ENCODE peak calls at places on chromosomes 2 and 18, in five cellular contexts. P is hepatocyte; U is thoracic aorta; D is HepG2; J is naive thymus-derived CD4-positive, alpha-beta T cell. X is an unnamed sample. For H3K9me3, the result is how much of the 10 kb centered on the place peaks cover.

GRCh38 chr2:105104208-105104731 is 66.4 kb downstream of the MRPS9 start:
- DNase-seq in P (no peak), D (no peak), U (no peak), J (no peak), X (no peak)

GRCh38 chr2:82344670-82345069 is 2040.1 kb upstream of the LRRTM1 start:
- DNase-seq in P (peak), J (no peak), U (no peak), D (peak), X (no peak)

GRCh38 chr18:24799176-24799575 is 338.7 kb downstream of the HRH4 start:
- DNase-seq in P (no peak), J (no peak), U (no peak), D (no peak), X (no peak)

GRCh38 chr2:26555246-26556133 is 77.6 kb upstream of the OTOF start:
- DNase-seq in P (no peak), J (no peak), D (peak), U (no peak), X (no peak)

GRCh38 chr2:187529977-187530721 is 24.1 kb downstream of the TFPI start:
- DNase-seq in J (no peak), P (no peak), D (peak), U (no peak), X (no peak)

GRCh38 chr18:76610933-76611749 is 116.1 kb upstream of the ZNF516 start:
- DNase-seq in U (no peak), P (peak), D (no peak), J (no peak), X (no peak)

GRCh38 chr18:36708366-36708765 is 120.4 kb downstream of the TPGS2 start:
- DNase-seq in P (no peak), D (no peak), U (no peak), J (no peak), X (no peak)

GRCh38 chr2:160358051-160358450 is 135.6 kb downstream of the RBMS1 start:
- DNase-seq in J (no peak), D (no peak), U (no peak), P (no peak), X (no peak)

GRCh38 chr18:36312806-36313395 is 15.4 kb downstream of the FHOD3 start:
- DNase-seq in P (no peak), J (no peak), U (no peak), D (no peak), X (no peak)

GRCh38 chr18:36629836-36630235 is 199.0 kb downstream of the TPGS2 start:
- DNase-seq in U (no peak), P (no peak), D (no peak), J (no peak), X (no peak)

GRCh38 chr18:54284967-54285785 is 15.9 kb downstream of the POLI start:
- DNase-seq in D (no peak), P (no peak), U (no peak), J (no peak), X (no peak)

GRCh38 chr2:46886268-46887027 is 29.2 kb downstream of the MCFD2 start:
- DNase-seq in D (no peak), J (no peak), U (no peak), P (no peak), X (no peak)

GRCh38 chr2:145287686-145288085 is 767.8 kb upstream of the ZEB2 start:
- DNase-seq in U (no peak), P (no peak), J (no peak), D (no peak), X (no peak)

GRCh38 chr2:184272040-184272439 is 326.3 kb upstream of the ZNF804A start:
- DNase-seq in J (no peak), P (no peak), U (no peak), D (no peak), X (no peak)

GRCh38 chr2:142112648-142113278 is 18.1 kb downstream of the LRP1B start:
- DNase-seq in P (no peak), J (no peak), U (no peak), D (no peak), X (no peak)

GRCh38 chr2:146874260-146874658 is 970.6 kb upstream of the ACVR2A start:
- DNase-seq in J (no peak), U (no peak), P (no peak), D (no peak), X (no peak)

GRCh38 chr2:63842149-63843061 is 709 bp downstream of the UGP2 start:
- DNase-seq in J (no peak), P (peak), D (peak), U (no peak), X (no peak)

GRCh38 chr2:96265840-96266569 is at the start of the genes CIAO1 and TMEM127:
- DNase-seq in U (peak), D (peak), J (peak), P (peak), X (peak)

GRCh38 chr2:25215948-25216679 is 47.7 kb upstream of the POMC start:
- DNase-seq in P (peak), J (peak), U (no peak), D (no peak), X (peak)

GRCh38 chr18:11899063-11899462 is 9.1 kb downstream of the MPPE1 start:
- DNase-seq in U (no peak), P (no peak), J (no peak), D (no peak), X (no peak)

GRCh38 chr18:35443434-35443833 is 54.3 kb downstream of the INO80C start:
- DNase-seq in D (no peak), U (no peak), P (no peak), J (no peak), X (no peak)

GRCh38 chr2:227582369-227582768 is 16.3 kb upstream of the SCYGR2 start:
- DNase-seq in U (no peak), P (no peak), D (no peak), J (no peak), X (no peak)

GRCh38 chr2:231627384-231628156 is 34.9 kb downstream of the TEX44 start:
- DNase-seq in D (no peak), J (no peak), P (no peak), U (no peak), X (no peak)

GRCh38 chr2:101152195-101153076 is 1.3 kb upstream of the TBC1D8 start:
- DNase-seq in D (peak), P (peak), U (no peak), J (no peak), X (no peak)

GRCh38 chr18:77250926-77251729 is 1.5 kb downstream of the GALR1 start:
- DNase-seq in D (no peak), U (no peak), P (no peak), J (no peak), X (no peak)

GRCh38 chr2:105394951-105395611 is 3.8 kb downstream of the FHL2 start:
- DNase-seq in D (peak), J (no peak), P (no peak), U (no peak), X (no peak)

GRCh38 chr2:157784169-157784822 is 91.8 kb downstream of the ACVR1 start:
- DNase-seq in J (peak), U (peak), D (no peak), P (peak), X (no peak)

GRCh38 chr2:185955050-185955449 is 216.4 kb downstream of the FSIP2 start:
- DNase-seq in U (no peak), J (no peak), P (no peak), D (no peak), X (no peak)

GRCh38 chr2:239862613-239863012 is 162.5 kb downstream of the NDUFA10 start:
- DNase-seq in P (no peak), U (no peak), J (no peak), D (no peak), X (no peak)

GRCh38 chr2:1974391-1974790 is 230.1 kb upstream of the PXDN start:
- DNase-seq in P (no peak), U (no peak), J (no peak), D (no peak), X (no peak)

GRCh38 chr2:173218331-173219056 is 136.2 kb upstream of the CDCA7 start:
- DNase-seq in U (no peak), J (no peak), P (no peak), D (peak), X (no peak)

GRCh38 chr2:109380502-109381326 is 233.1 kb downstream of the SEPTIN10 start:
- DNase-seq in D (no peak), P (no peak), U (no peak), J (no peak), X (no peak)

GRCh38 chr2:174779361-174779928 is 15.2 kb upstream of the CHRNA1 start:
- DNase-seq in D (no peak), U (no peak), J (no peak), P (no peak), X (no peak)

GRCh38 chr2:117257369-117257768 is 557.1 kb upstream of the DDX18 start:
- DNase-seq in J (no peak), D (no peak), U (no peak), P (no peak), X (no peak)

GRCh38 chr2:179410552-179411356 is 146.1 kb upstream of the SESTD1 start:
- DNase-seq in P (peak), U (no peak), J (no peak), D (peak), X (no peak)

GRCh38 chr2:96693286-96694200 is 46.3 kb downstream of the LMAN2L start:
- DNase-seq in P (no peak), U (no peak), J (no peak), D (no peak), X (no peak)

GRCh38 chr2:149080964-149081363 is 42.5 kb downstream of the LYPD6B start:
- DNase-seq in U (no peak), D (no peak), J (no peak), P (no peak), X (no peak)

DNA sequence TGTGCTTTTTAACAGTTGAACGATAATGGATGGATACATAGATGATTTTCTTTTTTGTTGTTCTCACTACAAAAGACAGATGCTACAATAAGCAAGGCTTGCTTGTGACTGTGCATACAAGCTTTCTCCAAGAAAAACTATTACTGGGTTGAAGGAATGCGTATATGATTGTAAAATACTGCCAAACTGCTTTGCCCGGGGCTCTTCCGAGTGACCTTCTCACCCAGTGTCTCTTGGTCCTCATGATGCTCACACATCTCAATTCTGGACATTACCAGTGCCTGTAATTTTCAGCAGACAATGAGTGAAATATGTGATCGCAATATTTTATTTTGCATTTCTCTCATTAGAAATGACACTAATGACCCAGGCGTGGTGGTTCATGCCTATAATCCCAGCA is 35.9 kb downstream of the INPP5D start:
- DNase-seq in P (no peak), J (no peak), D (no peak), U (no peak), X (no peak)
- H3K27ac ChIP-seq in P (no peak), J (no peak), D (no peak), U (no peak), X (no peak)

GRCh38 chr2:112670521-112671022 is 24.8 kb downstream of the SLC20A1 start:
- DNase-seq in U (no peak), J (no peak), P (no peak), D (no peak), X (no peak)
- H3K9me3 ChIP-seq in U (under half), J (under half), P (under half), D (under half), X (under half)

GRCh38 chr2:8800821-8801220 is 36.6 kb downstream of the KIDINS220 start:
- DNase-seq in U (no peak), D (no peak), P (no peak), J (no peak), X (no peak)

GRCh38 chr2:8802741-8803140 is 34.7 kb downstream of the KIDINS220 start:
- DNase-seq in P (no peak), U (no peak), D (no peak), J (no peak), X (no peak)

GRCh38 chr2:8806885-8807701 is 30.3 kb downstream of the KIDINS220 start:
- DNase-seq in J (no peak), D (no peak), P (no peak), U (no peak), X (no peak)

GRCh38 chr2:8805278-8806045 is 32.0 kb downstream of the KIDINS220 start:
- DNase-seq in D (no peak), J (no peak), U (no peak), P (no peak), X (no peak)

GRCh38 chr2:8803658-8804379 is 33.6 kb downstream of the KIDINS220 start:
- DNase-seq in J (no peak), D (peak), P (peak), U (no peak), X (no peak)
- H3K27ac ChIP-seq in J (no peak), D (no peak), P (peak), U (no peak), X (no peak)

DNA sequence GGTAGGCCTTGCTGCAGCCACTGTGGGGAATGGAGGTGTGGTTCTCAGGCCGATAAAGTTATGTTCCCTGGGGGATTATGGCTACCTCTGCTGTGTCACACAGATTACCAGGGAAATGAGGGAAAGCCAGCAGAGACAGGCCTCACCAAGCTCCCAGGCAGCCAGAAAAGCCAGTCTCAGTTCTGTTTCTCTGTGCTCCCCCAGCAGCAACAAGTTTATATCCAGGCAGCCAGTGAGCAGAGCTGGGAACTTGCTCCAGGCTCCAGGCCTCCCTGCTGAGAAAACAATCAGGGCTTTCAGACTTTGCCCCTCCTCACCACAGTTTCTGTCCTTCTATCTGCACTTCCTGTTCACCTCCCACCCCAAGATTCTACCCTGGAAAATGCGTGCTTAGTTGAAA is 596.6 kb upstream of the GYPC start:
- DNase-seq in U (no peak), D (no peak), P (peak), J (no peak), X (no peak)
- H3K9me3 ChIP-seq in U (under half), D (half or more), P (under half), J (under half), X (under half)

GRCh38 chr2:84807063-84807485 is 73.8 kb downstream of the TRABD2A start:
- DNase-seq in D (no peak), P (peak), U (no peak), J (no peak), X (no peak)
- H3K27ac ChIP-seq in D (no peak), P (peak), U (no peak), J (no peak), X (no peak)

DNA sequence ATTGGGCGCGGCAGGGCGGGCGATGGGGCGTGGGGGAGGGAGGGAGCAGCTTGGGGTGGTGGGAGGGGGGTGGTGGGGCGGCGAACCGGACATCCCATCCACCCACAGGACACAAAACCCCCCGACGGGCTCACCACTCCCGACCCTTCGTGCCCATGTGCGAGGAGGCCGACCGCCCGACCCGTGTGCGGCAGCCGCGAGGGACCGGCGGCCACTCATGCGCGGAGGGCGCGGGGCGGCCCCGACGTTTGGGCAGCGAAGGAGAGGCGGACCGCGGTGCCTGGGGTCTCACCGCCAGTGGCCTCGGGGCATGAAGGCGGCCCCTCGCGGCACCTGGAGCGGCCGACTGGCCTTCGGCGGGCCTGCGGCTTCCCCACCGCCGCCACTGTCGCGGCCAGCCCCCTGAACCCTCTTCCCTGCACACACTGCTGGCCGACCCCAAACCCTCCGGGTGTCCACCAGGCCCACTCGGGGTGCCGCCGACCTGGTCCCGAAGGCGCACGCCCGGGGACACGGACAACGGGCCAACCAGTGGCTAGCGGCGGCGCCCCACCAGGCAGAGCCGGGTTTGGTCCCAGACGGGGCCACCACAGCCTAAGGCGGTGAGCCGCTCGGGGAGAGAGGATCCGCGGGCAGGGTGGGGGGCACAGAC is 94.6 kb upstream of the ANKRD30BL start:
- DNase-seq in P (no peak), D (no peak), U (no peak), J (no peak), X (no peak)
- H3K9me3 ChIP-seq in P (under half), D (half or more), U (under half), J (under half), X (under half)

DNA sequence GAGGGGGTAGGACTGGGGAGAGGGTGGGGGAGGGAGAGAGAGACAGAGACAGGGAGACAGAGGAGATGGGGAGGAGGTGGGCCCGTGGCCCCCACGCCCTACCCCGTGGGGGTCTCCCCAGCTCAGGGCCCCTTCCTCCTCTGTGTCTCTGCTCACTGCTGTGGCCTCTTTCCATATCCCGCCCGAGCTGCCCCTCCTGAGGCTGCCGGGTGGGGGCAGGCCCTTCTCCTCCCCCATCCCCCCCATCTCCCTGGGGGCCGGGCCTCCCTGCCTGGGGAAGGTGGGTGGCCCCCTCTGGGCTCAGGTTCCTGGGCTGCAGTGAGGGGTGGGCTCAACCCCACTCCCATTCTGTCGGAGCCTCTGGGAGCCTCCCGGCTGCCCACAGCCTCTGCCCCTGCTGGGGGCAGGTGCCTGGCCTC is 332 bp upstream of the PDCD1 start:
- DNase-seq in D (no peak), U (no peak), P (no peak), J (no peak), X (no peak)
- H3K27ac ChIP-seq in D (no peak), U (peak), P (no peak), J (no peak), X (no peak)

DNA sequence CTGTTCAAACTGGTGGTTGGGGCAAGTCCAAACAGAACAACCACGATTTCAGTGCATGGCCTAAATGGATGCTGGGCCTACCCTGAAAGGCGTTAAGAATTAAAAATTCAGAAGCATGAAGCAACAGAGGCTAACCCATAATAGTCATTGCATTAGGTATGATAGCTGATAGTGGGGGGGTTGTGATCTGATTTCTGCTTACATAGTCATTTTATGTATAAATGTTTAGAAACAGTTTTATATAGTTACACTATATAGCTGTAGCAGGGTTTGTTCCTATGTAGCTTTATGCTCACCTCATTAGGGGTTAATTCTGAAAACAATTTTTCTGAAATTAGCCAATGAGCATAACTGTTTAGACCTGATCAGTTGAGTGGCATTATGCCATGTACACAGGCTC is 9.6 kb downstream of the TAF1B start:
- DNase-seq in D (no peak), J (no peak), U (no peak), P (no peak), X (no peak)
- H3K9me3 ChIP-seq in D (under half), J (under half), U (under half), P (under half), X (under half)

DNA sequence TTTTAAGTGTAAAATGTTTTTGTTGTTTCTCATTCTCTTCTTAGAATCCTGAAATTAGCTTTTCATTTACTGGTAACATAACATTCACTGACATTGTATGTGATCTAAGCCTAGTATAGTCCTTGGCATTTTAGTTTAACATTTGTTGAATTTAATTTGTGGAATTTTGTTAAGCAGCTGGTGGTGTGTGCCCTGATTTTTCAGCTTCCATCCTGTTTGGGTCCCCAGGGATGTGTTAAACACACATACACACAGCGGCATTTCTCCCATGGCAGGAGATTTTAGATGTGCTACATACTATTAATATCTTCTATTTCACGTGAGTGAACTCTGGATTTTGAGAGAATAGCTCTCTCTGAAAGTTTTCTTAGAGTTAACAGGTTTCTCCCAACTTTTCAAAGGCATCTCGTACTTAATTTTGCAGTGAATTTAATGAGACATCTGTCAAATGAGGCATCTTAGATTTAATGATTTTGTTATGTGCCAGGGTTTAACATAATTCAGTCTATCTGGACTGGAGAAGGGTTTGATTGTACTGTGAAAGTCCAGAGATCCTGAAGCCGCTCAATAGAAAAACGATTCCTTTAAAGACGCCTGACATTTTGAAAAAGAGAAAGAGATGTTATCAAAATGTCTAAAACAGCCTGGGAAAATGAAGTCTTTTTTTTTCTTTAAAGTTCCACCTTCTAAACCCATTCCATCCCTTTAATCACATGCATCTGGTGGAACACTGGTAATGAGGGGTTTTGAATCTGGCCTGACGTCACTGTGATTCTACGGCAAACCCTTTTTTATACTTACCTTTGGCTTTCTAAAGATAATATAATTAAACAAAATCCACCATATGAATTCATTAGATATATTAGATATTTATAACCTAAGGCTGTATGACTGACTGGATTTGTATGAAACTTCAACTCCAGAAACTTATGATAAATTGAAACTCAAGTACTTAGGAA is 6.8 kb downstream of the PHLPP1 start:
- DNase-seq in J (no peak), U (no peak), D (no peak), P (no peak), X (no peak)
- H3K27ac ChIP-seq in J (no peak), U (no peak), D (peak), P (no peak), X (no peak)

X was measured in CD8-positive, alpha-beta T cell.